ENCODE peak calls at places on chromosome 10, in six cellular contexts. K is iris pigment epithelial cell; S is Karpas-422; Y is heart right ventricle; Q is CD8-positive, alpha-beta memory T cell; W is NCI-H2081. L is an unnamed sample.
A peak's percentile ranks its signal among the peaks of the same experiment; 100 is the strongest.

GRCh38 chr10:43214071-43214955 is 52.6 kb downstream of the RASGEF1A start:
- DNase-seq in K (peak; percentile 51), S (no peak), Y (no peak), Q (no peak), W (no peak), L (no peak)

GRCh38 chr10:59126992-59127391 is 49.5 kb upstream of the PHYHIPL start:
- DNase-seq in K (no peak), S (no peak), Y (no peak), Q (no peak), W (no peak), L (no peak)

GRCh38 chr10:86968271-86968993 is at the start of gene ADIRF:
- DNase-seq in K (no peak), S (no peak), Y (peak; percentile 62), Q (no peak), W (no peak), L (peak; percentile 96)

GRCh38 chr10:68900427-68901105 is 549 bp upstream of the DDX50 start:
- DNase-seq in K (peak; percentile 78), S (no peak), Y (no peak), Q (no peak), W (no peak), L (no peak)

GRCh38 chr10:113073549-113074189 is 123.6 kb downstream of the TCF7L2 start:
- DNase-seq in K (peak; percentile 97), S (no peak), Y (peak; percentile 40), Q (no peak), W (no peak), L (peak; percentile 67)

GRCh38 chr10:76394707-76395042 is 963.3 kb downstream of the LRMDA start:
- DNase-seq in K (no peak), S (no peak), Y (no peak), Q (no peak), W (no peak), L (no peak)

GRCh38 chr10:69281507-69282413 is 3.5 kb downstream of the HK1 start:
- DNase-seq in K (no peak), S (no peak), Y (no peak), Q (no peak), W (no peak), L (no peak)

GRCh38 chr10:102627141-102627445 is 17.2 kb upstream of the TRIM8 start:
- DNase-seq in K (no peak), S (no peak), Y (no peak), Q (no peak), W (no peak), L (no peak)

GRCh38 chr10:8146650-8147049 is 92.2 kb downstream of the GATA3 start:
- DNase-seq in K (peak; percentile 8), S (no peak), Y (no peak), Q (no peak), W (no peak), L (no peak)

GRCh38 chr10:124259139-124259825 is 159.4 kb downstream of the OAT start:
- DNase-seq in K (no peak), S (peak; percentile 73), Y (no peak), Q (no peak), W (no peak), L (no peak)

GRCh38 chr10:92640110-92640509 is 47.2 kb downstream of the KIF11 start:
- DNase-seq in K (peak; percentile 86), S (no peak), Y (no peak), Q (no peak), W (no peak), L (peak; percentile 33)

GRCh38 chr10:98267069-98267893 is 713 bp downstream of the LOXL4 start:
- DNase-seq in K (no peak), S (no peak), Y (no peak), Q (no peak), W (no peak), L (no peak)

GRCh38 chr10:34489973-34490372 is 325.1 kb downstream of the PARD3 start:
- DNase-seq in K (peak; percentile 79), S (no peak), Y (no peak), Q (no peak), W (no peak), L (no peak)

GRCh38 chr10:69123306-69123746 is 652 bp upstream of the VPS26A start:
- DNase-seq in K (peak; percentile 87), S (no peak), Y (no peak), Q (no peak), W (peak; percentile 14), L (peak; percentile 59)

GRCh38 chr10:16952010-16952550 is 134.9 kb upstream of the RSU1 start:
- DNase-seq in K (no peak), S (no peak), Y (no peak), Q (no peak), W (peak; percentile 42), L (no peak)

GRCh38 chr10:81978238-81978637 is 103.2 kb downstream of the NRG3 start:
- DNase-seq in K (peak; percentile 0), S (peak; percentile 72), Y (no peak), Q (no peak), W (no peak), L (peak; percentile 30)

GRCh38 chr10:74755273-74755672 is 71.1 kb upstream of the KAT6B start:
- DNase-seq in K (no peak), S (no peak), Y (no peak), Q (no peak), W (no peak), L (no peak)

GRCh38 chr10:15325243-15326002 is 45.7 kb downstream of the FAM171A1 start:
- DNase-seq in K (peak; percentile 90), S (no peak), Y (peak; percentile 38), Q (no peak), W (no peak), L (no peak)

GRCh38 chr10:47331954-47332353 is 9.7 kb downstream of the GDF2 start:
- DNase-seq in K (no peak), S (no peak), Y (no peak), Q (no peak), W (no peak), L (no peak)